ENCODE peak calls at places on chromosomes 16 and 17, in eight cellular contexts. J is spleen, C is foreskin fibroblast, Z is brain microvascular endothelial cell, X is stomach, F is heart left ventricle, O is cardiac muscle cell, S is SK-N-SH. G is an unnamed sample.

GRCh38 chr16:50304467-50305440 is 38.4 kb downstream of the ADCY7 start:
- DNase-seq in F (peak; percentile 48), C (no peak), X (no peak), Z (no peak), O (no peak), J (peak; percentile 69), S (peak; percentile 23), G (no peak)

GRCh38 chr17:37299257-37299985 is 76.4 kb upstream of the C17orf78 start:
- DNase-seq in O (no peak), S (no peak), F (no peak), Z (no peak), C (no peak), X (no peak), J (no peak), G (no peak)

GRCh38 chr17:78117027-78117981 is 11.3 kb downstream of the TMC6 start:
- DNase-seq in X (peak; percentile 60), C (no peak), Z (no peak), S (peak; percentile 92), F (peak; percentile 64), J (peak; percentile 79), O (peak; percentile 37), G (peak; percentile 49)

GRCh38 chr16:3637371-3637923 is 17.0 kb upstream of the DNASE1 start:
- DNase-seq in S (peak; percentile 29), F (no peak), X (peak; percentile 25), J (peak; percentile 54), C (no peak), Z (no peak), O (peak; percentile 55), G (peak; percentile 35)

GRCh38 chr16:77437859-77438258 is 3.0 kb upstream of the ADAMTS18 start:
- DNase-seq in C (no peak), Z (peak; percentile 56), O (peak; percentile 25), J (no peak), S (no peak), F (no peak), X (no peak), G (no peak)

GRCh38 chr16:89395150-89396142 is 94.9 kb downstream of the ANKRD11 start:
- DNase-seq in S (peak; percentile 69), J (no peak), O (no peak), Z (peak; percentile 95), X (peak; percentile 92), F (peak; percentile 85), C (peak; percentile 95), G (no peak)

GRCh38 chr16:83853834-83854233 is 45.1 kb upstream of the MLYCD start:
- DNase-seq in O (no peak), S (no peak), F (no peak), Z (no peak), C (no peak), X (no peak), J (no peak), G (no peak)

GRCh38 chr16:12811441-12812198 is 7.9 kb upstream of the CPPED1 start:
- DNase-seq in X (no peak), F (no peak), J (no peak), Z (no peak), S (no peak), C (no peak), O (no peak), G (no peak)

GRCh38 chr16:19601083-19601976 is 45.8 kb downstream of the VPS35L start:
- DNase-seq in F (no peak), C (peak; percentile 22), X (no peak), Z (peak; percentile 32), J (no peak), S (peak; percentile 47), O (peak; percentile 43), G (peak; percentile 18)

GRCh38 chr17:16516594-16517018 is 24.6 kb upstream of the LRRC75A start:
- DNase-seq in J (no peak), X (no peak), Z (peak; percentile 73), C (peak; percentile 62), F (no peak), S (peak; percentile 22), O (peak; percentile 64), G (no peak)

GRCh38 chr16:15493416-15494181 is 59.2 kb downstream of the BMERB1 start:
- DNase-seq in X (no peak), S (no peak), F (no peak), C (peak; percentile 85), J (no peak), Z (peak; percentile 18), O (no peak), G (no peak)

GRCh38 chr17:80645706-80646325 is 101.2 kb downstream of the RPTOR start:
- DNase-seq in Z (no peak), F (no peak), C (no peak), J (no peak), X (no peak), S (peak; percentile 82), O (no peak), G (no peak)

GRCh38 chr17:56119191-56119590 is 34.1 kb upstream of the ANKFN1 start:
- DNase-seq in J (no peak), C (no peak), S (no peak), X (no peak), Z (no peak), O (no peak), F (no peak), G (no peak)

GRCh38 chr16:50567651-50568050 is 19.5 kb downstream of the NKD1 start:
- DNase-seq in Z (no peak), O (no peak), C (no peak), S (no peak), J (peak; percentile 39), X (no peak), F (no peak), G (no peak)

GRCh38 chr17:61201211-61201610 is 198.4 kb upstream of the TBX2 start:
- DNase-seq in J (no peak), F (no peak), C (peak; percentile 94), O (no peak), X (no peak), S (no peak), Z (peak; percentile 61), G (no peak)

GRCh38 chr16:78902291-78902690 is 698.2 kb downstream of the MAF start:
- DNase-seq in F (no peak), S (no peak), O (no peak), J (no peak), Z (no peak), X (no peak), C (no peak), G (no peak)

GRCh38 chr16:8777217-8777616 is 20.2 kb downstream of the TMEM186 start:
- DNase-seq in C (no peak), X (no peak), Z (no peak), S (no peak), F (no peak), J (peak; percentile 7), O (no peak), G (no peak)

DNA sequence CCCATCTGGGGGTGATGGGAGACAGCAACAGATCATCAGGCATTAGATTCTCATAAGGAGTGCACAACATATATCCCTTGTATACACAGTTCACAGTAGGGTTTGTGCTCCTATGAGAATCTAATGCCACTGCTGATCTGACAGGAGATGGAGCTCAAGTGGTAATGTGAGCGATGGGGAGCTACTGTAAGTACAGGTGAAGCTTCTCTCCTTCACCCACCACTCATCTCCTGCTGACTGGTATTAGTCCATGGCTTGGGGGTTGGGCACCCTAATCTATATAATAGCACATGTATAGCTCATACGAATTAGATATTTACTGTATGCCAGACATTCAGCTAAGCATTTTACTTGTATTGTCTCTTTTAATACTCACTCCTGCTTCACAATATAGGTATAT is 101.7 kb downstream of the MAP2K6 start:
- DNase-seq in Z (no peak), O (no peak), C (no peak), J (no peak), F (no peak), X (no peak), S (no peak), G (no peak)
- H3K4me3 ChIP-seq in Z (no peak overlapping the region), O (no peak overlapping the region), C (no peak overlapping the region), J (no peak overlapping the region), F (no peak overlapping the region), X (no peak overlapping the region), S (no peak overlapping the region), G (no peak overlapping the region)

GRCh38 chr17:44967026-44967906 is 837 bp downstream of the C1QL1 start:
- DNase-seq in Z (no peak), X (no peak), F (no peak), J (no peak), O (no peak), C (no peak), S (peak; percentile 64), G (no peak)

GRCh38 chr17:44966348-44967025 is 1.6 kb downstream of the C1QL1 start:
- DNase-seq in S (peak; percentile 58), F (no peak), C (no peak), J (no peak), O (no peak), Z (no peak), X (no peak), G (no peak)

GRCh38 chr17:44968225-44969143 is at the start of gene C1QL1:
- DNase-seq in O (peak; percentile 96), F (peak; percentile 95), S (peak; percentile 100), C (peak; percentile 89), J (peak; percentile 94), X (peak; percentile 92), Z (peak; percentile 71), G (peak; percentile 84)

GRCh38 chr17:44969144-44969780 is 1.2 kb upstream of the C1QL1 start:
- DNase-seq in C (no peak), X (no peak), Z (no peak), J (no peak), F (no peak), O (no peak), S (peak; percentile 19), G (no peak)

GRCh38 chr17:44967907-44968224 is 237 bp downstream of the C1QL1 start:
- DNase-seq in Z (no peak), J (no peak), X (no peak), F (no peak), O (no peak), S (no peak), C (no peak), G (no peak)
- H3K4me3 ChIP-seq in Z (no peak overlapping the region), J (no peak overlapping the region), X (peak overlapping the region; percentile 25), F (no peak overlapping the region), O (peak overlapping the region; percentile 20), S (no peak overlapping the region), C (no peak overlapping the region), G (no peak overlapping the region)

DNA sequence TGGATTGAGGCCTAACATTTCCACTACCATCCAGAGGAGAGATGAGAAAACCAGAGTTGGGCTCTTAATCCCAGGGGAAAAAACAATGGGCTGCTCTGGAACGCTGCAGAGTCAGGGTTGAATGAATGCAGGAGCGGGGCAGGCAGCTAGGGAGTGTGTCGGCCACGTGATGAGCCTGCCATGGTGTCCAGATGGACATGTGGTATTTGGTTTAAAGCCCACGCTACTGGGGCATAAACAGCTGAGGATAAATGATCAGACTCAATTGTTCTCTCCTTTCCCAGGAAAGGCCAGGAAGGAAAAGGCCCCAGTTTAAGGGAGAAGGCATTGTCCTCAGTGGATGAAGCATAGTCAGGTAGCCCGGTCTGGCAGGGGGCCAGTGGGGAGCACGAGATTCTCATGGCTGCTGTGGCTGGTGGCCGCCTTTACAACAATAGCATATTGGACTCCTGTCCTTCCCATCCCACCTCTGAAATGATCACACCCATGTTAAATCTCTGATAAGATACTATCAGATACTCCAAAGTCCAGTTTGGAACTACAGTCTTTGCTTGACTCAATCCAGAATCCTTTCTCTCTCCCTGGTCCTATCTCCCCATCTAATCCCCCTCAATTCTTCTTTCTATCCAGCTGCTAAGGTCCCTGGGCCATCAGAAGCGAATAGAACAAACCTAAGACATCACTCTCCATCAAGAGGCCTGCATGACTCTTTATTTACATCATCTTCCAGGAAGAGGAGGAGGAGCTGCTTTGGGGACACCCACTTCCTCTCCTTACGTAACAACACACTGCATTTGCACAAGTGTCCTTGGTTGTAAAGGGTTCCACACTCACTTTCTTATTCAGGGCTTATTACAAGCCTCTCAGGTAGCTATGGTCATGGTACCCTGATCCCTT is 20.4 kb downstream of the CA4 start:
- DNase-seq in J (no peak), S (no peak), O (no peak), C (no peak), F (peak; percentile 82), Z (no peak), X (no peak), G (no peak)
- H3K4me3 ChIP-seq in J (no peak overlapping the region), S (no peak overlapping the region), O (no peak overlapping the region), C (no peak overlapping the region), F (no peak overlapping the region), Z (no peak overlapping the region), X (no peak overlapping the region), G (no peak overlapping the region)

GRCh38 chr17:40417258-40417608 is 463 bp downstream of the TOP2A start:
- DNase-seq in Z (peak; percentile 22), X (no peak), F (no peak), S (no peak), J (no peak), C (peak; percentile 9), O (peak; percentile 49), G (no peak)
- H3K4me3 ChIP-seq in Z (peak overlapping the region; percentile 95), X (peak overlapping the region; percentile 60), F (peak overlapping the region; percentile 60), S (peak overlapping the region; percentile 64), J (peak overlapping the region; percentile 57), C (peak overlapping the region; percentile 75), O (peak overlapping the region; percentile 87), G (peak overlapping the region; percentile 98)